ENCODE peak calls at places on chromosomes 7 and 10, in five cellular contexts. S is trophoblast cell, N is neuronal stem cell, E is mesenchymal stem cell, P is H1. F is an unnamed sample.

GRCh38 chr7:16985621-16986020 is 103.8 kb upstream of the AGR3 start:
- DNase-seq in S (peak; percentile 94), N (no peak), E (no peak), P (no peak), F (no peak)

GRCh38 chr7:30836991-30837390 is 65.8 kb downstream of the MINDY4 start:
- DNase-seq in S (no peak), N (no peak), E (no peak), P (no peak), F (peak; percentile 8)

GRCh38 chr7:14377646-14378266 is 388.3 kb upstream of the ETV1 start:
- DNase-seq in S (no peak), N (no peak), E (no peak), P (no peak), F (no peak)

GRCh38 chr10:112677689-112678088 is 230.7 kb downstream of the VTI1A start:
- DNase-seq in S (peak; percentile 98), N (no peak), E (no peak), P (no peak), F (no peak)

GRCh38 chr7:36473454-36474282 is 84.0 kb downstream of the ANLN start:
- DNase-seq in S (peak; percentile 75), N (peak; percentile 30), E (no peak), P (no peak), F (peak; percentile 69)

GRCh38 chr7:44308741-44309270 is 16.6 kb downstream of the CAMK2B start:
- DNase-seq in S (no peak), N (no peak), E (no peak), P (no peak), F (no peak)

GRCh38 chr7:18503068-18503859 is 7.7 kb downstream of the HDAC9 start:
- DNase-seq in S (no peak), N (no peak), E (peak; percentile 22), P (no peak), F (no peak)

GRCh38 chr10:116838143-116838725 is 11.1 kb upstream of the ENO4 start:
- DNase-seq in S (no peak), N (no peak), E (no peak), P (no peak), F (no peak)

GRCh38 chr7:155992538-155992937 is 180.3 kb upstream of the SHH start:
- DNase-seq in S (no peak), N (no peak), E (no peak), P (no peak), F (peak; percentile 10)

GRCh38 chr7:112798199-112799159 is 8.3 kb upstream of the TMEM168 start:
- DNase-seq in S (no peak), N (no peak), E (no peak), P (no peak), F (no peak)

GRCh38 chr7:2107386-2108085 is 125.2 kb downstream of the MAD1L1 start:
- DNase-seq in S (no peak), N (no peak), E (no peak), P (no peak), F (no peak)

GRCh38 chr10:29443745-29444523 is 155.1 kb downstream of the LYZL1 start:
- DNase-seq in S (peak; percentile 35), N (no peak), E (peak; percentile 38), P (no peak), F (peak; percentile 45)

GRCh38 chr10:67767245-67767644 is 70.7 kb downstream of the DNAJC12 start:
- DNase-seq in S (no peak), N (no peak), E (no peak), P (no peak), F (no peak)

GRCh38 chr10:18179901-18180300 is 39.7 kb downstream of the CACNB2 start:
- DNase-seq in S (no peak), N (no peak), E (peak; percentile 72), P (no peak), F (no peak)

DNA sequence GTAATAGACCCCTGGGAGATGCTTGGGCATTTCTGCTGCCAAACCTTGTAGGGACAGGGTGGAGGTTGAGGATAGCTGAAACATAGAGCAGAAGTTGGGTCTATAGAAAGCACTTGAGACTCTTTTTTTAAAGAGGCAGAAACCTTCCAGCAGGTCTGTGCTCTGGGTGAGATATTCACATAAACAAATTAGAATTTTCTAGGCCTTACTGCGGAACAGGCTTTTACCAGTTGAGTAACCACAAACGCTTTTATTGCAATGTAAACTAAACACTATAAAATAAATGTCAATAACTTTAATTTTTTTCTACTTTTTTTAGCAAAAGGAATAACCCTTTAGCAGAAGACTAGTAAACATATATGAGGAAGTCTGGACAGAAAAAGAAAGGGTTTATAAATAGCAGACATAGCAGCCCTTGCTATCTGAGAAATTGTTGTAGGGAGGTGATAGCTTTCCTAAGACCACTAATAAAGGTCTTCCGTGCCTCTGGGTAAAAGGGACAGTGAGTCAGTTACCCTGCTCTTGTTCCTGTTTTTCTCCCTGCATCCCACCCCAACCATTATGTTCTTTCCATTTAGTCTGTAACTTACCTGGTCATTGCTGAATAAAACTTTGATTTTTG is 38.7 kb downstream of the CACNB2 start:
- DNase-seq in S (no peak), N (no peak), E (no peak), P (no peak), F (no peak)
- H3K27ac ChIP-seq in S (no peak overlapping the region), N (no peak overlapping the region), E (no peak overlapping the region), P (no peak overlapping the region), F (no peak overlapping the region)

GRCh38 chr10:100229819-100230422 is 525 bp upstream of the CHUK start:
- DNase-seq in S (peak; percentile 3), N (no peak), E (no peak), P (no peak), F (no peak)
- H4K91ac ChIP-seq in S (peak overlapping the region; percentile 60), N (no peak overlapping the region), E (no peak overlapping the region), P (no peak overlapping the region), F (no peak overlapping the region)

GRCh38 chr10:21424511-21424910 is 101.0 kb downstream of the SKIDA1 start:
- DNase-seq in S (no peak), N (no peak), E (no peak), P (no peak), F (no peak)
- H2BK12ac ChIP-seq in S (no peak overlapping the region), N (no peak overlapping the region), E (no peak overlapping the region), P (no peak overlapping the region), F (no peak overlapping the region)

GRCh38 chr10:129773359-129773990 is 190.6 kb downstream of the EBF3 start:
- DNase-seq in S (no peak), N (no peak), E (no peak), P (no peak), F (peak; percentile 25)

GRCh38 chr10:129775681-129776080 is 188.4 kb downstream of the EBF3 start:
- DNase-seq in S (no peak), N (no peak), E (no peak), P (no peak), F (peak; percentile 17)

GRCh38 chr10:129772472-129773358 is 191.4 kb downstream of the EBF3 start:
- DNase-seq in S (peak; percentile 9), N (no peak), E (no peak), P (no peak), F (peak; percentile 10)

GRCh38 chr10:129774736-129775401 is 189.2 kb downstream of the EBF3 start:
- DNase-seq in S (no peak), N (no peak), E (no peak), P (no peak), F (peak; percentile 13)

DNA sequence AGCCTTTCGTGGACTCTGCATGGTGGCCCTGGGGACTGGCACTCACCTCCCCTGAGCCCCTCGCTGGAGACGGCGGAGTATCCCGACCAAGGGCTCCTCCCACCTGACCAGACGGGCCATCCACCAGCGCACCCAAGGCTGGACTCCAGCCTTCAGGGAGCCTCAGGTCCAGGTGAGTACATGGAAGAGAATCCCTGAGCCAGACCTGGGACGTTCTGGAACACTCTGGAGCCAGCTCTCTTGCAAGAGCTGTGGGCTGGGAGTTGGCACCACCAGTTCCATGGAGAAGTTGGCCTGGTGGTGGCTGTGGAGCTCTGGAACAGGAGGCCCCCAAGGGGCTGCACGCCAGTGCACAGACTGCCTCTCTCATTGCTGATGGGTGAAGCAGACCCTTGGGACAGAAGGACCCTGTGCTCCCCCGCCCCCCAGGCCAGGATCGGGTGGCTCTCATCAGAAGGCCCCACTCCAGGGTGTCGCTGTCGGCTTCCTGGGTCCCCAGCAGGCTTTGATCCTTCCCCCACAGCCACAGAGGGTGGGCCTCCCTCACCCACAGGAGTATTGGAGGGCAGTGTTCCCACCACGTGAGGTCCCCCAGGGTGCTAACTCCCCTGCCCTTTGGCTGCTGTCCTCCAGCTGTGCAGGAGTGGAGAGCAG is 189.9 kb downstream of the EBF3 start:
- DNase-seq in S (no peak), N (no peak), E (no peak), P (no peak), F (peak; percentile 12)
- H3K27ac ChIP-seq in S (no peak overlapping the region), N (no peak overlapping the region), E (no peak overlapping the region), P (no peak overlapping the region), F (no peak overlapping the region)

DNA sequence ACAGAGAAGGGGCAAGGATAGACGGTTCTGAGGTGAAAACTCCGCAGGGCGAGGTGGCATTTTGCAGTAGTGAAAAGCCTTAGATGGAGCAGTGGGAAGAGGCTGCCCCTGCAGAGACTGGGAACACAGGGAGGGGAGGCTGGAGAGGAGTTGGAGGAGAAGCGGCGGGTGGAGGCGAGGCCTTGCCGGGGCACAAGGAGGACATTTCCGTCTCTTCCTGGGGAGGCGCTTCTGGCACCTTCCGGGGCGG is 42.6 kb downstream of the LDB3 start:
- DNase-seq in S (no peak), N (no peak), E (no peak), P (no peak), F (no peak)
- H4K91ac ChIP-seq in S (peak overlapping the region; percentile 95), N (no peak overlapping the region), E (peak overlapping the region; percentile 99), P (peak overlapping the region; percentile 98), F (no peak overlapping the region)

GRCh38 chr10:3720228-3721019 is 64.6 kb downstream of the KLF6 start:
- DNase-seq in S (peak; percentile 87), N (no peak), E (peak; percentile 85), P (no peak), F (no peak)
- H2BK12ac ChIP-seq in S (no peak overlapping the region), N (no peak overlapping the region), E (no peak overlapping the region), P (no peak overlapping the region), F (no peak overlapping the region)

DNA sequence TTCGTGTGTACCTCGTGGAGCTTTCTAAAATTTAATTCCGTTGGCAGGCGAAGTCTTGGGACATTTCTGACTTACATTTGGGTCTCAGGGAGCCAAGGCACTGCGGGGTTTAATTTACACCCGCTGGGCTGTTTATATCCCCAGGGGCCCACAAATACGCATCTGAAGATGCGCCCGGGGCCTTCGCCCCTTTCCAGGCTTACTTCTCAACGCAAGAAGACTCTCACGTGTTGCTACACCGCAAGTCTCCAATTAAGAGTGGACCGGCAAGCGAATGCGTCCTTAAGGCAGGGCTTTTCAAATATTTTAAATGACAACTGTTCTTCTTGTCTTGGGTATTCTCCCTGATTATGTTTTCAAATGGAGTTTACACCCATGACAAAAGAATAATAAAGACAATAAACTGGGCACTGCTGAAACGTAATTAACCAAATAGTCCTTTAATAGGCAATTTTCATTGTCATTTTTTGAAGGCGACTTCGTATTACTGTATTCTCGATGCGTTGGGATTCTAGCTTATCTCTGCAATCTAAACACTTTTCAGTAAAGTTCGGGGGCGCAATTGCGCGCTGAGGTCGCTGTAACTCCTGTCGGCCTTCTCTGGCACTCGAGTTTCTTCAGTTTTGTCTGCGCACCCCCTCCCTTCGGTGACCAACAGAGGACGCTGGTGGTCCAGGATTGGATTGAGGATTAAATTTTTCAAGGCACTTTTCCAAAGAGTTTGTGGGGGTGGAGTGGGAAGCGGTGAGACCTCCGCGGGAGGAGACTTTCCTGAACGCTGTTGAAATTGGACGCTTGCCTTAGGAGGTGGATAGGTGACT is 837 bp upstream of the IGFBP3 start:
- DNase-seq in S (peak; percentile 73), N (peak; percentile 84), E (peak; percentile 84), P (peak; percentile 63), F (peak; percentile 81)
- H3K27ac ChIP-seq in S (peak overlapping the region; percentile 95), N (no peak overlapping the region), E (peak overlapping the region; percentile 3), P (no peak overlapping the region), F (no peak overlapping the region)